ENCODE peak calls at places on chromosomes 2 and 18, in six cellular contexts. One of them, this sample, is unnamed.
A peak's percentile ranks its signal among the peaks of the same experiment; 100 is the strongest.

GRCh38 chr18:2857491-2858063 is 10.8 kb downstream of the EMILIN2 start:
- DNase-seq in foreskin melanocyte: no peak
- DNase-seq in stimulated activated CD4-positive, alpha-beta T cell treated with anti-CD3 and anti-CD28 coated beads, Interleukin-1b, Interleukin-23, amount 100 ng/mL, for 1 hour: no peak
- DNase-seq in lung: peak; percentile 86
- DNase-seq in substantia nigra: no peak
- DNase-seq in bronchial epithelial cell: peak; percentile 18
- DNase-seq in this sample: peak; percentile 48

GRCh38 chr2:100011272-100011711 is 131.1 kb downstream of the AFF3 start:
- DNase-seq in foreskin melanocyte: no peak
- DNase-seq in lung: no peak
- DNase-seq in bronchial epithelial cell: no peak
- DNase-seq in stimulated activated CD4-positive, alpha-beta T cell treated with anti-CD3 and anti-CD28 coated beads, Interleukin-1b, Interleukin-23, amount 100 ng/mL, for 1 hour: no peak
- DNase-seq in substantia nigra: no peak
- DNase-seq in this sample: no peak

GRCh38 chr2:218802595-218802994 is 20.6 kb downstream of the CYP27A1 start:
- DNase-seq in substantia nigra: no peak
- DNase-seq in foreskin melanocyte: no peak
- DNase-seq in stimulated activated CD4-positive, alpha-beta T cell treated with anti-CD3 and anti-CD28 coated beads, Interleukin-1b, Interleukin-23, amount 100 ng/mL, for 1 hour: no peak
- DNase-seq in lung: no peak
- DNase-seq in bronchial epithelial cell: no peak
- DNase-seq in this sample: no peak

GRCh38 chr2:72141881-72142742 is 5.5 kb downstream of the CYP26B1 start:
- DNase-seq in stimulated activated CD4-positive, alpha-beta T cell treated with anti-CD3 and anti-CD28 coated beads, Interleukin-1b, Interleukin-23, amount 100 ng/mL, for 1 hour: no peak
- DNase-seq in substantia nigra: no peak
- DNase-seq in bronchial epithelial cell: no peak
- DNase-seq in foreskin melanocyte: no peak
- DNase-seq in lung: no peak
- DNase-seq in this sample: no peak

GRCh38 chr2:231800493-231801091 is 14.3 kb downstream of the COPS7B start:
- DNase-seq in lung: no peak
- DNase-seq in foreskin melanocyte: no peak
- DNase-seq in substantia nigra: no peak
- DNase-seq in stimulated activated CD4-positive, alpha-beta T cell treated with anti-CD3 and anti-CD28 coated beads, Interleukin-1b, Interleukin-23, amount 100 ng/mL, for 1 hour: no peak
- DNase-seq in bronchial epithelial cell: peak; percentile 30
- DNase-seq in this sample: peak; percentile 46

GRCh38 chr2:207048421-207048820 is 109.1 kb downstream of the CPO start:
- DNase-seq in lung: no peak
- DNase-seq in stimulated activated CD4-positive, alpha-beta T cell treated with anti-CD3 and anti-CD28 coated beads, Interleukin-1b, Interleukin-23, amount 100 ng/mL, for 1 hour: no peak
- DNase-seq in foreskin melanocyte: no peak
- DNase-seq in bronchial epithelial cell: no peak
- DNase-seq in substantia nigra: no peak
- DNase-seq in this sample: no peak

GRCh38 chr2:43161650-43162542 is 64.5 kb downstream of the ZFP36L2 start:
- DNase-seq in foreskin melanocyte: no peak
- DNase-seq in substantia nigra: no peak
- DNase-seq in bronchial epithelial cell: no peak
- DNase-seq in stimulated activated CD4-positive, alpha-beta T cell treated with anti-CD3 and anti-CD28 coated beads, Interleukin-1b, Interleukin-23, amount 100 ng/mL, for 1 hour: no peak
- DNase-seq in lung: no peak
- DNase-seq in this sample: no peak

GRCh38 chr2:51335072-51336058 is 303.4 kb upstream of the NRXN1 start:
- DNase-seq in foreskin melanocyte: no peak
- DNase-seq in substantia nigra: no peak
- DNase-seq in lung: no peak
- DNase-seq in bronchial epithelial cell: no peak
- DNase-seq in stimulated activated CD4-positive, alpha-beta T cell treated with anti-CD3 and anti-CD28 coated beads, Interleukin-1b, Interleukin-23, amount 100 ng/mL, for 1 hour: no peak
- DNase-seq in this sample: no peak

GRCh38 chr2:46885376-46885775 is 30.2 kb downstream of the MCFD2 start:
- DNase-seq in foreskin melanocyte: no peak
- DNase-seq in lung: no peak
- DNase-seq in bronchial epithelial cell: no peak
- DNase-seq in stimulated activated CD4-positive, alpha-beta T cell treated with anti-CD3 and anti-CD28 coated beads, Interleukin-1b, Interleukin-23, amount 100 ng/mL, for 1 hour: no peak
- DNase-seq in substantia nigra: no peak
- DNase-seq in this sample: no peak

GRCh38 chr2:96764253-96764637 is 3.5 kb downstream of the CNNM4 start:
- DNase-seq in substantia nigra: peak; percentile 26
- DNase-seq in lung: no peak
- DNase-seq in bronchial epithelial cell: no peak
- DNase-seq in stimulated activated CD4-positive, alpha-beta T cell treated with anti-CD3 and anti-CD28 coated beads, Interleukin-1b, Interleukin-23, amount 100 ng/mL, for 1 hour: no peak
- DNase-seq in foreskin melanocyte: no peak
- DNase-seq in this sample: peak; percentile 30

GRCh38 chr18:62183578-62184195 is 3.2 kb downstream of the PIGN start:
- DNase-seq in substantia nigra: no peak
- DNase-seq in stimulated activated CD4-positive, alpha-beta T cell treated with anti-CD3 and anti-CD28 coated beads, Interleukin-1b, Interleukin-23, amount 100 ng/mL, for 1 hour: no peak
- DNase-seq in bronchial epithelial cell: peak; percentile 73
- DNase-seq in lung: peak; percentile 31
- DNase-seq in foreskin melanocyte: no peak
- DNase-seq in this sample: peak; percentile 67

GRCh38 chr2:222307138-222307756 is 8.4 kb upstream of the PAX3 start:
- DNase-seq in bronchial epithelial cell: no peak
- DNase-seq in stimulated activated CD4-positive, alpha-beta T cell treated with anti-CD3 and anti-CD28 coated beads, Interleukin-1b, Interleukin-23, amount 100 ng/mL, for 1 hour: no peak
- DNase-seq in lung: no peak
- DNase-seq in foreskin melanocyte: peak; percentile 25
- DNase-seq in substantia nigra: no peak
- DNase-seq in this sample: no peak

GRCh38 chr18:48887905-48888531 is 62.7 kb downstream of the SMAD7 start:
- DNase-seq in bronchial epithelial cell: no peak
- DNase-seq in stimulated activated CD4-positive, alpha-beta T cell treated with anti-CD3 and anti-CD28 coated beads, Interleukin-1b, Interleukin-23, amount 100 ng/mL, for 1 hour: no peak
- DNase-seq in substantia nigra: no peak
- DNase-seq in lung: no peak
- DNase-seq in foreskin melanocyte: no peak
- DNase-seq in this sample: no peak

GRCh38 chr2:239391286-239392071 is 9.3 kb downstream of the HDAC4 start:
- DNase-seq in lung: no peak
- DNase-seq in substantia nigra: no peak
- DNase-seq in foreskin melanocyte: no peak
- DNase-seq in stimulated activated CD4-positive, alpha-beta T cell treated with anti-CD3 and anti-CD28 coated beads, Interleukin-1b, Interleukin-23, amount 100 ng/mL, for 1 hour: no peak
- DNase-seq in bronchial epithelial cell: no peak
- DNase-seq in this sample: no peak

GRCh38 chr2:42566837-42567251 is 1.6 kb upstream of the MTA3 start:
- DNase-seq in stimulated activated CD4-positive, alpha-beta T cell treated with anti-CD3 and anti-CD28 coated beads, Interleukin-1b, Interleukin-23, amount 100 ng/mL, for 1 hour: no peak
- DNase-seq in substantia nigra: no peak
- DNase-seq in foreskin melanocyte: no peak
- DNase-seq in lung: no peak
- DNase-seq in bronchial epithelial cell: peak; percentile 50
- DNase-seq in this sample: peak; percentile 52

GRCh38 chr2:124967325-124967724 is 942.2 kb downstream of the CNTNAP5 start:
- DNase-seq in bronchial epithelial cell: peak; percentile 22
- DNase-seq in foreskin melanocyte: no peak
- DNase-seq in stimulated activated CD4-positive, alpha-beta T cell treated with anti-CD3 and anti-CD28 coated beads, Interleukin-1b, Interleukin-23, amount 100 ng/mL, for 1 hour: no peak
- DNase-seq in lung: no peak
- DNase-seq in substantia nigra: no peak
- DNase-seq in this sample: no peak

GRCh38 chr2:164967781-164968228 is 12.5 kb upstream of the SLC38A11 start:
- DNase-seq in stimulated activated CD4-positive, alpha-beta T cell treated with anti-CD3 and anti-CD28 coated beads, Interleukin-1b, Interleukin-23, amount 100 ng/mL, for 1 hour: no peak
- DNase-seq in bronchial epithelial cell: peak; percentile 100
- DNase-seq in lung: peak; percentile 39
- DNase-seq in foreskin melanocyte: no peak
- DNase-seq in substantia nigra: no peak
- DNase-seq in this sample: peak; percentile 99

GRCh38 chr2:212811946-212812345 is 273.3 kb upstream of the ERBB4 start:
- DNase-seq in foreskin melanocyte: no peak
- DNase-seq in stimulated activated CD4-positive, alpha-beta T cell treated with anti-CD3 and anti-CD28 coated beads, Interleukin-1b, Interleukin-23, amount 100 ng/mL, for 1 hour: no peak
- DNase-seq in substantia nigra: no peak
- DNase-seq in bronchial epithelial cell: peak; percentile 21
- DNase-seq in lung: no peak
- DNase-seq in this sample: peak; percentile 2

GRCh38 chr2:238894950-238895298 is 47.0 kb downstream of the TWIST2 start:
- DNase-seq in lung: no peak
- DNase-seq in bronchial epithelial cell: no peak
- DNase-seq in substantia nigra: no peak
- DNase-seq in stimulated activated CD4-positive, alpha-beta T cell treated with anti-CD3 and anti-CD28 coated beads, Interleukin-1b, Interleukin-23, amount 100 ng/mL, for 1 hour: no peak
- DNase-seq in foreskin melanocyte: no peak
- DNase-seq in this sample: no peak

GRCh38 chr2:109385506-109385905 is 228.3 kb downstream of the SEPTIN10 start:
- DNase-seq in lung: no peak
- DNase-seq in bronchial epithelial cell: no peak
- DNase-seq in substantia nigra: no peak
- DNase-seq in stimulated activated CD4-positive, alpha-beta T cell treated with anti-CD3 and anti-CD28 coated beads, Interleukin-1b, Interleukin-23, amount 100 ng/mL, for 1 hour: no peak
- DNase-seq in foreskin melanocyte: no peak
- DNase-seq in this sample: no peak

GRCh38 chr2:98912221-98912851 is 23.7 kb downstream of the CRACDL start:
- DNase-seq in lung: peak; percentile 48
- DNase-seq in bronchial epithelial cell: peak; percentile 91
- DNase-seq in substantia nigra: peak; percentile 30
- DNase-seq in stimulated activated CD4-positive, alpha-beta T cell treated with anti-CD3 and anti-CD28 coated beads, Interleukin-1b, Interleukin-23, amount 100 ng/mL, for 1 hour: no peak
- DNase-seq in foreskin melanocyte: no peak
- DNase-seq in this sample: peak; percentile 92

GRCh38 chr2:235263205-235264120 is 230.4 kb upstream of the AGAP1 start:
- DNase-seq in bronchial epithelial cell: peak; percentile 69
- DNase-seq in foreskin melanocyte: peak; percentile 99
- DNase-seq in stimulated activated CD4-positive, alpha-beta T cell treated with anti-CD3 and anti-CD28 coated beads, Interleukin-1b, Interleukin-23, amount 100 ng/mL, for 1 hour: no peak
- DNase-seq in substantia nigra: peak; percentile 71
- DNase-seq in lung: peak; percentile 36
- DNase-seq in this sample: peak; percentile 79

GRCh38 chr2:220279372-220279771 is 651.9 kb downstream of the SLC4A3 start:
- DNase-seq in bronchial epithelial cell: peak; percentile 100
- DNase-seq in foreskin melanocyte: no peak
- DNase-seq in stimulated activated CD4-positive, alpha-beta T cell treated with anti-CD3 and anti-CD28 coated beads, Interleukin-1b, Interleukin-23, amount 100 ng/mL, for 1 hour: no peak
- DNase-seq in lung: no peak
- DNase-seq in substantia nigra: no peak
- DNase-seq in this sample: peak; percentile 98

GRCh38 chr2:171966268-171966667 is 33.5 kb upstream of the METAP1D start:
- DNase-seq in stimulated activated CD4-positive, alpha-beta T cell treated with anti-CD3 and anti-CD28 coated beads, Interleukin-1b, Interleukin-23, amount 100 ng/mL, for 1 hour: no peak
- DNase-seq in substantia nigra: no peak
- DNase-seq in foreskin melanocyte: no peak
- DNase-seq in lung: no peak
- DNase-seq in bronchial epithelial cell: no peak
- DNase-seq in this sample: no peak

This sample was measured in epithelial cell of esophagus.